ENCODE peak calls at places on chromosomes 2 and 18, in eight cellular contexts. D is GM13977, W is epithelial cell of proximal tubule, S is Calu3, C is kidney epithelial cell, A is left ventricle myocardium inferior, L is GM10248, P is HCT116. X is an unnamed sample.

GRCh38 chr2:221492606-221493005 is 79.5 kb downstream of the EPHA4 start:
- DNase-seq in D (no peak), W (no peak), S (no peak), C (no peak), A (no peak), L (no peak), P (no peak), X (no peak)

GRCh38 chr2:201151127-201152074 is 31.5 kb upstream of the CASP10 start:
- DNase-seq in D (peak; percentile 78), W (peak; percentile 91), S (no peak), C (peak; percentile 85), A (no peak), L (peak; percentile 63), P (peak; percentile 86), X (no peak)

GRCh38 chr2:37742286-37742685 is 70.8 kb upstream of the CDC42EP3 start:
- DNase-seq in D (no peak), W (no peak), S (no peak), C (no peak), A (no peak), L (no peak), P (no peak), X (no peak)

GRCh38 chr2:70041666-70042065 is 45.6 kb upstream of the PCBP1 start:
- DNase-seq in D (no peak), W (no peak), S (no peak), C (no peak), A (no peak), L (no peak), P (no peak), X (no peak)

GRCh38 chr2:74862268-74862964 is 28.5 kb downstream of the HK2 start:
- DNase-seq in D (no peak), W (no peak), S (no peak), C (no peak), A (no peak), L (no peak), P (no peak), X (no peak)

GRCh38 chr18:79327199-79327545 is 68.6 kb upstream of the NFATC1 start:
- DNase-seq in D (no peak), W (no peak), S (no peak), C (no peak), A (no peak), L (no peak), P (no peak), X (no peak)

GRCh38 chr18:57230861-57231260 is 84.0 kb downstream of the BOD1L2 start:
- DNase-seq in D (no peak), W (peak; percentile 20), S (no peak), C (no peak), A (no peak), L (no peak), P (no peak), X (no peak)

GRCh38 chr2:123080331-123080730 is 944.8 kb upstream of the CNTNAP5 start:
- DNase-seq in D (peak; percentile 9), W (no peak), S (no peak), C (no peak), A (no peak), L (peak; percentile 6), P (no peak), X (no peak)

GRCh38 chr2:110858135-110858737 is 125.9 kb downstream of the ACOXL start:
- DNase-seq in D (peak; percentile 82), W (no peak), S (no peak), C (no peak), A (no peak), L (peak; percentile 77), P (no peak), X (no peak)

GRCh38 chr2:134235771-134236170 is 18.1 kb upstream of the MGAT5 start:
- DNase-seq in D (no peak), W (no peak), S (no peak), C (no peak), A (no peak), L (no peak), P (no peak), X (no peak)

GRCh38 chr18:26405190-26405781 is 143.1 kb downstream of the KCTD1 start:
- DNase-seq in D (peak; percentile 70), W (peak; percentile 20), S (peak; percentile 73), C (no peak), A (peak; percentile 33), L (peak; percentile 78), P (peak; percentile 36), X (no peak)

GRCh38 chr2:200305797-200306718 is at the start of gene SPATS2L:
- DNase-seq in D (no peak), W (no peak), S (peak; percentile 77), C (no peak), A (peak; percentile 86), L (peak; percentile 17), P (peak; percentile 22), X (peak; percentile 75)

GRCh38 chr2:64260817-64261216 is 116.6 kb upstream of the PELI1 start:
- DNase-seq in D (peak; percentile 31), W (no peak), S (no peak), C (no peak), A (peak; percentile 36), L (peak; percentile 57), P (no peak), X (peak; percentile 50)

DNA sequence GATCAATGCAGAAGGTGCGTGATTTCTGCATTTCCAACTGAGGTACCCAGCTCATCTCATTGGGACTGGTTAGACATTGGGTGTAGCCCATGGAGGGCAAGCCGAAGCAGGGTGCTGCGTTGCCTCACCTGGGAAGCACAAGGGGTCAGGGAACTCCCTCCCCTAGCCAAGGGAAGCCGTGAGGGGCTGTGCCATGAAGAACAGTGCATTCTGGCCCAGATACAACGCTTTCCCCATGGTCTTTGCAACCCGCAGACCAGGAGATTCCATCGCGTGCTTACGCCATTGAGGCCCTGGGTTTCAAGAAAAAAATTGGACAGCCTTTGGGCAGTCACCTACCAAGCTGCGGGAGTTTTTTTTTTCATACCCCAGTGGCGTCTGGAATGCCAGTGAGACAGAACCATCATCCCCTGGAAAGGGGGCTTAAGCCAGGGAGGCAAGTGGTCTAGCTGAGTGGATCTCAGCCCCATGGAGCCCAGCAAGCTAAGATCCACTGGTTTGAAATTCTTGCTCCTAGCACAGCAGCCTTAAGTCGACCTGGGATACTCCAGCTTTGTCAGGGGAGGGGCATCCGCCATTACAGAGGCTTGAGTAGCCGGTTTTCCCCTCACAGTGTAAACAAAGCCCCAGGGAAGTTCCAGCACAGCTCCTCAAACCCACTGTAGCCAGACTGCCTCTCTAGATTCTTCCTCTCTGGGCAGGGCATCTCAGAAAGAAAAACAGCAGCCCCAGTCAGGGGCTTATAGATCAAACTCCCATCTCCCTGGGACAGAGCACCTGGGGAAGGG is 21.7 kb downstream of the TFPI start:
- DNase-seq in D (no peak), W (no peak), S (no peak), C (no peak), A (no peak), L (no peak), P (no peak), X (no peak)
- TF ChIP-seq CTCF in D (no peak), W (no peak), S (no peak), C (no peak), A (no peak), L (no peak), P (no peak), X (no peak)

DNA sequence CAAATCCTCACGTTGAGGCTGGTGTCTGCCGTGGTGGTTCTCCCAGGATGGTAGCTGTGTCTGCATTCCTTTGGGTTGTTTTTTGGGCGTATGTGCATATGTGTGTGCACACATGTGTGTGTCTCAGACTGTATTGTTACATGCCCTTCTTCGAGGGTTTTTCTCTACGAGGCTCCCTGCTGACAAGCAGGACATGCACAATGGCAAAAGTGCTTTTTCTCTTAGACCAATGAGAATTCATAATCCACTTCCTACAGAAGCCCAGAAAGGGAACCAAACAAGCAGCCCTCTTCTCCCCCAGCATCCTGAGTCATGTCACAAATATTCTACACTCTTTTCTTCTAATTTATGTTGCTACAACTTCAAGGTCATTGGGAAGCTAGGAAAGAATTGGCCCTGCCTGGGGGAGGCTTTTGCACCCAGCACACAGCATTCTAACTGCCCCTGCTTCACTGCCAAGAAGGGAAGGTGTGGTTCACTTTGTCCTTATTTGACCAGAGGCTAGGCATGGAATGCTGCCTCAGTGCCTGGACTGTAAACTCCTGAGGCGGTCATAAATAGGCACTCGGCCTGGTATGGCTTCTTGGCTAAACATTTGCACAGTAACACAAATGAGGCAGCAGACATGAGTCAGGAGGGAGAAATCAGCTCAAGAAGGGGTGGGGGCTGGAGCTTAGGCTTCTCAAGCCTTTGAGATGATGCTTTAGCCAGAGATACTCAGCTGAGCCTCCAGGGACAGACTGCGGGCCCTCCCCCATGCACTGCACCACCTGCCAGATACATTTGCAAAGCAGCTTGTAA is 92.6 kb upstream of the KLF7 start:
- DNase-seq in D (no peak), W (peak; percentile 95), S (no peak), C (peak; percentile 97), A (peak; percentile 25), L (no peak), P (no peak), X (no peak)
- TF ChIP-seq CTCF in D (no peak), W (no peak), S (no peak), C (no peak), A (no peak), L (no peak), P (no peak), X (no peak)

GRCh38 chr2:26186371-26186770 is 13.5 kb downstream of the GAREM2 start:
- DNase-seq in D (peak; percentile 25), W (no peak), S (no peak), C (no peak), A (no peak), L (no peak), P (no peak), X (no peak)

GRCh38 chr2:26184086-26184485 is 11.2 kb downstream of the GAREM2 start:
- DNase-seq in D (no peak), W (no peak), S (no peak), C (no peak), A (no peak), L (no peak), P (no peak), X (no peak)

GRCh38 chr2:26185954-26186353 is 13.1 kb downstream of the GAREM2 start:
- DNase-seq in D (peak; percentile 19), W (no peak), S (no peak), C (no peak), A (no peak), L (no peak), P (no peak), X (no peak)

GRCh38 chr2:26184555-26185303 is 11.8 kb downstream of the GAREM2 start:
- DNase-seq in D (peak; percentile 95), W (peak; percentile 9), S (peak; percentile 79), C (peak; percentile 41), A (peak; percentile 86), L (peak; percentile 90), P (peak; percentile 15), X (peak; percentile 91)

DNA sequence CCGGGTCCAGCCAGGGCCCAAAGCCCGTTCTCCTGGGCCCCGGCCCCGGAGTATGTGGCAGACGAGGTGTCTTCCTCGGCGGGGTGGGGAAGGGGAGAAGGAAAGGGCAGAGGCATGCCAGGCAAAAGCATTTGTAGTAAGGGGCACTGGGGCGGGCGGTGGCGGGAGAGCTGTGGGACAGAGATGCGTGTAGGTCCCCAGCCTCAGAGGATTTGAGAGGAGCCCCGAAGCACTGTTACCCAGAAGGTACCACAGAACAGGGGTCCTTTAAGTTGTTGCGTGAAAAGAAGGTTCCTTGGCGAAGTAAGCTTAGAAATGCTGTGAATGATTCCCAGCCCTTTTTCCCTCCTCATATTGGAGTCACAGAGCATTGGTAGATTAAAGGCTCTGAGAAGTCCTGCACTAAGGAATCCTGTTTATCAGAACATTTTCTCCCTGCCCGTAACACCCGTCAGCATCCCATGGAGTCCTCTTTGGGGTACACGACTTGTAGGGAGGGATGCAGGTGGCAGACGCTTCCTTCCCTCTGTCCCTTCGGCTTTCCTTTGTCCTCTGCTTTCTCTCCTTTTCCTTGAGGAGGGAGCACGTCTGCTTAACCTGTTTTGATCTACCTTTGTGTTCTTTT is 12.5 kb downstream of the GAREM2 start:
- DNase-seq in D (no peak), W (no peak), S (no peak), C (no peak), A (no peak), L (no peak), P (no peak), X (no peak)
- TF ChIP-seq CTCF in D (no peak), W (no peak), S (no peak), C (no peak), A (no peak), L (no peak), P (no peak), X (no peak)

GRCh38 chr2:196592331-196592911 is 47.1 kb upstream of the CCDC150 start:
- DNase-seq in D (peak; percentile 42), W (no peak), S (peak; percentile 66), C (no peak), A (peak; percentile 24), L (no peak), P (no peak), X (peak; percentile 44)
- TF ChIP-seq CTCF in D (peak; percentile 30), W (peak; percentile 15), S (peak; percentile 38), C (peak; percentile 18), A (peak; percentile 7), L (no peak), P (peak; percentile 5), X (no peak)